ENCODE peak calls at places on chromosome 2, in seven cellular contexts. U is activated CD4-positive, alpha-beta T cell treated with anti-CD3 and anti-CD28 coated beads, Interleukin-2, amount 50 U/mL, for 24 hours; Z is stimulated activated CD8-positive, alpha-beta memory T cell treated with anti-CD3 and anti-CD28 coated beads, Interleukin-2, amount 100 ng/mL, for 48 hours; K is activated T-cell treated with anti-CD3 and anti-CD28 coated beads for 48 hours; G is activated T-helper 1 cell treated with anti-CD3 and anti-CD28 coated beads, Interleukin-12 subunit alpha, Interleukin-12 subunit beta, Interleukin-2, Interleukin-4 antibody, amounts not matched to agents 30 ng/mL and 10 ng/mL and 1 ng/mL, durations not matched to agents 14 hours and 24 hours and 36 hours; W is gastrocnemius medialis; B is immature natural killer cell. J is an unnamed sample.

GRCh38 chr2:71896385-71897144 is 251.1 kb downstream of the CYP26B1 start:
- DNase-seq in U (no peak), Z (no peak), K (no peak), G (no peak), W (no peak), B (no peak), J (no peak)

GRCh38 chr2:156046900-156047299 is 285.6 kb downstream of the NR4A2 start:
- DNase-seq in U (no peak), Z (no peak), K (no peak), G (no peak), W (no peak), B (no peak), J (no peak)

GRCh38 chr2:39547811-39548719 is 111.0 kb upstream of the MAP4K3 start:
- DNase-seq in U (no peak), Z (no peak), K (no peak), G (no peak), W (no peak), B (no peak), J (no peak)

GRCh38 chr2:213834331-213834730 is 550.1 kb downstream of the SPAG16 start:
- DNase-seq in U (no peak), Z (no peak), K (no peak), G (no peak), W (no peak), B (no peak), J (no peak)

GRCh38 chr2:227180770-227181169 is 16.3 kb downstream of the COL4A3 start:
- DNase-seq in U (no peak), Z (no peak), K (no peak), G (no peak), W (no peak), B (no peak), J (no peak)

GRCh38 chr2:138356178-138356577 is 145.4 kb upstream of the SPOPL start:
- DNase-seq in U (no peak), Z (no peak), K (no peak), G (no peak), W (no peak), B (no peak), J (no peak)

GRCh38 chr2:16339198-16339597 is 326.4 kb downstream of the CYRIA start:
- DNase-seq in U (no peak), Z (no peak), K (no peak), G (no peak), W (no peak), B (no peak), J (no peak)

GRCh38 chr2:102141915-102142828 is at the start of gene IL1R1:
- DNase-seq in U (no peak), Z (peak), K (no peak), G (no peak), W (peak), B (no peak), J (no peak)

GRCh38 chr2:240561325-240561971 is 1.3 kb downstream of the DUSP28 start:
- DNase-seq in U (no peak), Z (no peak), K (no peak), G (no peak), W (peak), B (peak), J (no peak)

GRCh38 chr2:109601693-109602250 is 12.0 kb downstream of the SEPTIN10 start:
- DNase-seq in U (no peak), Z (no peak), K (no peak), G (no peak), W (no peak), B (no peak), J (no peak)

GRCh38 chr2:69046221-69046662 is 33.3 kb downstream of the ANTXR1 start:
- DNase-seq in U (no peak), Z (no peak), K (no peak), G (no peak), W (no peak), B (no peak), J (no peak)

GRCh38 chr2:234674781-234675201 is 177.9 kb upstream of the ARL4C start:
- DNase-seq in U (no peak), Z (no peak), K (no peak), G (no peak), W (no peak), B (no peak), J (no peak)

GRCh38 chr2:15706424-15706823 is 114.8 kb downstream of the DDX1 start:
- DNase-seq in U (no peak), Z (no peak), K (no peak), G (no peak), W (no peak), B (no peak), J (no peak)

GRCh38 chr2:126835261-126835660 is 63.4 kb upstream of the TEX51 start:
- DNase-seq in U (no peak), Z (no peak), K (no peak), G (no peak), W (no peak), B (no peak), J (no peak)

GRCh38 chr2:202721621-202722020 is 86.9 kb downstream of the FAM117B start:
- DNase-seq in U (no peak), Z (no peak), K (no peak), G (no peak), W (no peak), B (no peak), J (no peak)

GRCh38 chr2:212554233-212554632 is 15.6 kb upstream of the ERBB4 start:
- DNase-seq in U (no peak), Z (no peak), K (no peak), G (no peak), W (no peak), B (no peak), J (no peak)

GRCh38 chr2:25685741-25686140 is 12.4 kb upstream of the DTNB start:
- DNase-seq in U (no peak), Z (no peak), K (no peak), G (no peak), W (no peak), B (no peak), J (no peak)

GRCh38 chr2:101149241-101150192 is 1.7 kb downstream of the TBC1D8 start:
- DNase-seq in U (no peak), Z (no peak), K (no peak), G (no peak), W (peak), B (no peak), J (no peak)

GRCh38 chr2:133570547-133570946 is 2.3 kb upstream of the NCKAP5 start:
- DNase-seq in U (no peak), Z (no peak), K (no peak), G (no peak), W (no peak), B (no peak), J (no peak)

GRCh38 chr2:42116195-42117181 is 52.7 kb upstream of the EML4 start:
- DNase-seq in U (no peak), Z (no peak), K (no peak), G (no peak), W (no peak), B (no peak), J (no peak)

GRCh38 chr2:128348505-128349065 is 29.9 kb upstream of the HS6ST1 start:
- DNase-seq in U (no peak), Z (no peak), K (no peak), G (no peak), W (no peak), B (no peak), J (no peak)

GRCh38 chr2:47645246-47645645 is 137.7 kb upstream of the MSH6 start:
- DNase-seq in U (no peak), Z (no peak), K (no peak), G (no peak), W (no peak), B (no peak), J (no peak)

GRCh38 chr2:120176526-120176925 is 46.7 kb downstream of the TMEM185B start:
- DNase-seq in U (no peak), Z (no peak), K (no peak), G (no peak), W (no peak), B (no peak), J (no peak)

GRCh38 chr2:69995511-69995910 is 34.1 kb upstream of the ASPRV1 start:
- DNase-seq in U (no peak), Z (no peak), K (no peak), G (no peak), W (no peak), B (no peak), J (no peak)

GRCh38 chr2:102843759-102844443 is 82.1 kb downstream of the TMEM182 start:
- DNase-seq in U (no peak), Z (no peak), K (no peak), G (no peak), W (no peak), B (no peak), J (no peak)

GRCh38 chr2:132909427-132909826 is 239.4 kb upstream of the LYPD1 start:
- DNase-seq in U (no peak), Z (no peak), K (no peak), G (no peak), W (no peak), B (no peak), J (no peak)

GRCh38 chr2:152548996-152549395 is 168.3 kb downstream of the PRPF40A start:
- DNase-seq in U (no peak), Z (no peak), K (no peak), G (no peak), W (no peak), B (no peak), J (no peak)

GRCh38 chr2:240958366-240959213 is 39.8 kb upstream of the SNED1 start:
- DNase-seq in U (no peak), Z (no peak), K (no peak), G (no peak), W (no peak), B (no peak), J (no peak)

J was measured in stimulated activated naive CD8-positive, alpha-beta T cell treated with anti-CD3 and anti-CD28 coated beads, Interleukin-15, amount 100 ng/mL, for 72 hours.